ENCODE peak calls at places on chromosome 1, in ten cellular contexts. P, N, L, K, G, F, E, T, R and V are unnamed samples.

GRCh38 chr1:23838401-23838866 is 13.2 kb upstream of the HMGCL start:
- DNase-seq in N (peak), T (peak), G (peak), K (peak), L (peak), R (peak), E (peak), F (peak), P (peak), V (peak)

GRCh38 chr1:1084028-1084371 is 9.9 kb upstream of the RNF223 start:
- DNase-seq in N (no peak), R (no peak), F (no peak), L (no peak), G (no peak), K (no peak), E (no peak), T (no peak), P (peak), V (no peak)

GRCh38 chr1:8467308-8467707 is 149.4 kb downstream of the SLC45A1 start:
- DNase-seq in R (no peak), L (no peak), N (no peak), P (no peak), K (no peak), E (no peak), T (no peak), F (no peak), G (no peak), V (no peak)

GRCh38 chr1:152109231-152109997 is 5.8 kb downstream of the TCHH start:
- DNase-seq in T (no peak), K (no peak), L (no peak), R (peak), G (peak), F (no peak), E (no peak), N (no peak), P (no peak), V (peak)

GRCh38 chr1:31980835-31981782 is 32.6 kb upstream of the KHDRBS1 start:
- DNase-seq in N (no peak), T (no peak), R (no peak), E (no peak), L (no peak), G (no peak), F (no peak), P (peak), K (no peak), V (no peak)

GRCh38 chr1:119116725-119117124 is 23.7 kb downstream of the WARS2 start:
- DNase-seq in G (peak), K (no peak), R (no peak), L (no peak), N (no peak), T (no peak), E (no peak), P (no peak), F (no peak), V (no peak)

GRCh38 chr1:63987014-63987630 is 213.3 kb downstream of the ROR1 start:
- DNase-seq in N (no peak), F (no peak), G (peak), E (no peak), R (no peak), L (no peak), T (no peak), P (no peak), K (peak), V (no peak)

GRCh38 chr1:198199105-198199504 is 42.3 kb downstream of the NEK7 start:
- DNase-seq in L (no peak), R (no peak), K (no peak), T (no peak), N (no peak), F (no peak), G (no peak), P (no peak), E (peak), V (no peak)

GRCh38 chr1:72281144-72281543 is 1.2 kb downstream of the NEGR1 start:
- DNase-seq in K (peak), L (peak), G (peak), N (no peak), T (no peak), E (no peak), F (no peak), P (no peak), R (no peak), V (peak)

GRCh38 chr1:46646844-46647243 is 21.3 kb downstream of the ATPAF1 start:
- DNase-seq in R (no peak), T (no peak), P (no peak), L (no peak), N (no peak), F (no peak), G (peak), E (no peak), K (no peak), V (no peak)